ENCODE peak calls at places on chromosome 9, in nine cellular contexts. One of them, this sample, is unnamed.

GRCh38 chr9:72315089-72315509 is 49.9 kb downstream of the ZFAND5 start:
- DNase-seq in cerebellum: peak
- DNase-seq in ovary: peak
- DNase-seq in kidney epithelial cell: peak
- DNase-seq in neural progenitor cell: peak
- DNase-seq in activated naive CD4-positive, alpha-beta T cell treated with anti-CD3 and anti-CD28 coated beads for 36 hours: no peak
- DNase-seq in NCI-H446: no peak
- DNase-seq in OCI-M1: no peak
- DNase-seq in RPMI7951: peak
- DNase-seq in this sample: peak

GRCh38 chr9:94783121-94783664 is 56.7 kb downstream of the AOPEP start:
- DNase-seq in cerebellum: peak
- DNase-seq in ovary: peak
- DNase-seq in kidney epithelial cell: peak
- DNase-seq in neural progenitor cell: peak
- DNase-seq in activated naive CD4-positive, alpha-beta T cell treated with anti-CD3 and anti-CD28 coated beads for 36 hours: peak
- DNase-seq in NCI-H446: peak
- DNase-seq in OCI-M1: peak
- DNase-seq in RPMI7951: peak
- DNase-seq in this sample: peak

GRCh38 chr9:136345281-136346156 is 18.0 kb downstream of the DNLZ start:
- DNase-seq in cerebellum: peak
- DNase-seq in ovary: no peak
- DNase-seq in kidney epithelial cell: no peak
- DNase-seq in neural progenitor cell: peak
- DNase-seq in activated naive CD4-positive, alpha-beta T cell treated with anti-CD3 and anti-CD28 coated beads for 36 hours: no peak
- DNase-seq in NCI-H446: no peak
- DNase-seq in OCI-M1: peak
- DNase-seq in RPMI7951: peak
- DNase-seq in this sample: peak

GRCh38 chr9:4970970-4971641 is 14.0 kb upstream of the JAK2 start:
- DNase-seq in cerebellum: no peak
- DNase-seq in ovary: no peak
- DNase-seq in kidney epithelial cell: no peak
- DNase-seq in neural progenitor cell: no peak
- DNase-seq in activated naive CD4-positive, alpha-beta T cell treated with anti-CD3 and anti-CD28 coated beads for 36 hours: peak
- DNase-seq in NCI-H446: no peak
- DNase-seq in OCI-M1: peak
- DNase-seq in RPMI7951: no peak
- DNase-seq in this sample: no peak

GRCh38 chr9:5920860-5921328 is 30.2 kb downstream of the MLANA start:
- DNase-seq in cerebellum: no peak
- DNase-seq in ovary: no peak
- DNase-seq in kidney epithelial cell: no peak
- DNase-seq in neural progenitor cell: no peak
- DNase-seq in activated naive CD4-positive, alpha-beta T cell treated with anti-CD3 and anti-CD28 coated beads for 36 hours: peak
- DNase-seq in NCI-H446: no peak
- DNase-seq in OCI-M1: no peak
- DNase-seq in RPMI7951: no peak
- DNase-seq in this sample: no peak

GRCh38 chr9:116096046-116096445 is 57.5 kb upstream of the PAPPA start:
- DNase-seq in cerebellum: no peak
- DNase-seq in ovary: no peak
- DNase-seq in kidney epithelial cell: no peak
- DNase-seq in neural progenitor cell: no peak
- DNase-seq in activated naive CD4-positive, alpha-beta T cell treated with anti-CD3 and anti-CD28 coated beads for 36 hours: no peak
- DNase-seq in NCI-H446: no peak
- DNase-seq in OCI-M1: no peak
- DNase-seq in RPMI7951: no peak
- DNase-seq in this sample: no peak

GRCh38 chr9:6973762-6974161 is 216.0 kb downstream of the KDM4C start:
- DNase-seq in cerebellum: no peak
- DNase-seq in ovary: no peak
- DNase-seq in kidney epithelial cell: no peak
- DNase-seq in neural progenitor cell: no peak
- DNase-seq in activated naive CD4-positive, alpha-beta T cell treated with anti-CD3 and anti-CD28 coated beads for 36 hours: no peak
- DNase-seq in NCI-H446: no peak
- DNase-seq in OCI-M1: no peak
- DNase-seq in RPMI7951: no peak
- DNase-seq in this sample: no peak

GRCh38 chr9:89052470-89053097 is 61.3 kb downstream of the S1PR3 start:
- DNase-seq in cerebellum: no peak
- DNase-seq in ovary: no peak
- DNase-seq in kidney epithelial cell: no peak
- DNase-seq in neural progenitor cell: no peak
- DNase-seq in activated naive CD4-positive, alpha-beta T cell treated with anti-CD3 and anti-CD28 coated beads for 36 hours: no peak
- DNase-seq in NCI-H446: no peak
- DNase-seq in OCI-M1: peak
- DNase-seq in RPMI7951: no peak
- DNase-seq in this sample: peak

GRCh38 chr9:97507585-97507984 is 6.1 kb downstream of the TMOD1 start:
- DNase-seq in cerebellum: no peak
- DNase-seq in ovary: no peak
- DNase-seq in kidney epithelial cell: no peak
- DNase-seq in neural progenitor cell: no peak
- DNase-seq in activated naive CD4-positive, alpha-beta T cell treated with anti-CD3 and anti-CD28 coated beads for 36 hours: no peak
- DNase-seq in NCI-H446: no peak
- DNase-seq in OCI-M1: peak
- DNase-seq in RPMI7951: peak
- DNase-seq in this sample: peak

GRCh38 chr9:129174724-129175514 is 3.1 kb downstream of the IER5L start:
- DNase-seq in cerebellum: peak
- DNase-seq in ovary: peak
- DNase-seq in kidney epithelial cell: peak
- DNase-seq in neural progenitor cell: peak
- DNase-seq in activated naive CD4-positive, alpha-beta T cell treated with anti-CD3 and anti-CD28 coated beads for 36 hours: peak
- DNase-seq in NCI-H446: peak
- DNase-seq in OCI-M1: peak
- DNase-seq in RPMI7951: peak
- DNase-seq in this sample: peak

GRCh38 chr9:112898872-112899281 is 8.2 kb upstream of the SLC46A2 start:
- DNase-seq in cerebellum: no peak
- DNase-seq in ovary: no peak
- DNase-seq in kidney epithelial cell: no peak
- DNase-seq in neural progenitor cell: no peak
- DNase-seq in activated naive CD4-positive, alpha-beta T cell treated with anti-CD3 and anti-CD28 coated beads for 36 hours: no peak
- DNase-seq in NCI-H446: no peak
- DNase-seq in OCI-M1: peak
- DNase-seq in RPMI7951: no peak
- DNase-seq in this sample: no peak

GRCh38 chr9:96398582-96399334 is 15.2 kb upstream of the SLC35D2 start:
- DNase-seq in cerebellum: no peak
- DNase-seq in ovary: no peak
- DNase-seq in kidney epithelial cell: no peak
- DNase-seq in neural progenitor cell: no peak
- DNase-seq in activated naive CD4-positive, alpha-beta T cell treated with anti-CD3 and anti-CD28 coated beads for 36 hours: no peak
- DNase-seq in NCI-H446: no peak
- DNase-seq in OCI-M1: no peak
- DNase-seq in RPMI7951: no peak
- DNase-seq in this sample: no peak

This sample was measured in myocyte.